ENCODE peak calls at places on chromosomes 11 and 22, in eight cellular contexts. U is CD4-positive, CD25-positive, alpha-beta regulatory T cell; X is HuH-7; R is tibial artery; H is amniotic stem cell; Q is NCI-H1930; B is SHP77; E is germinal center. M is an unnamed sample.

GRCh38 chr11:85627332-85627997 is at the start of gene DLG2:
- DNase-seq in U (peak), X (no peak), R (peak), H (peak), Q (no peak), B (peak), E (no peak), M (no peak)

GRCh38 chr11:17898782-17899181 is 114.1 kb downstream of the SERGEF start:
- DNase-seq in U (no peak), X (no peak), R (no peak), H (no peak), Q (no peak), B (no peak), E (no peak), M (no peak)

GRCh38 chr22:47592791-47593190 is 830.3 kb downstream of the TBC1D22A start:
- DNase-seq in U (no peak), X (no peak), R (peak), H (no peak), Q (no peak), B (no peak), E (no peak), M (no peak)

GRCh38 chr11:44066732-44067131 is 662 bp downstream of the ACCS start:
- DNase-seq in U (no peak), X (no peak), R (no peak), H (peak), Q (no peak), B (no peak), E (no peak), M (peak)

GRCh38 chr22:37803195-37803635 is 4.5 kb upstream of the GCAT start:
- DNase-seq in U (no peak), X (peak), R (no peak), H (no peak), Q (peak), B (peak), E (no peak), M (no peak)

GRCh38 chr11:29093416-29093815 is 923.4 kb downstream of the KCNA4 start:
- DNase-seq in U (no peak), X (no peak), R (no peak), H (peak), Q (no peak), B (no peak), E (no peak), M (no peak)

GRCh38 chr11:78062671-78063070 is 990 bp upstream of the THRSP start:
- DNase-seq in U (no peak), X (no peak), R (no peak), H (no peak), Q (no peak), B (no peak), E (no peak), M (no peak)

GRCh38 chr11:76579047-76579751 is 91.3 kb downstream of the LRRC32 start:
- DNase-seq in U (no peak), X (no peak), R (peak), H (no peak), Q (no peak), B (no peak), E (no peak), M (no peak)

GRCh38 chr11:31940396-31941037 is 129.4 kb upstream of the PAX6 start:
- DNase-seq in U (no peak), X (no peak), R (no peak), H (no peak), Q (no peak), B (no peak), E (no peak), M (no peak)

GRCh38 chr11:6618117-6619020 is 853 bp downstream of the TPP1 start:
- DNase-seq in U (peak), X (no peak), R (peak), H (peak), Q (no peak), B (no peak), E (peak), M (no peak)